ENCODE peak calls at places on chromosomes 13 and 19, in four cellular contexts. K is uterus, B is psoas muscle, G is gastrocnemius medialis. M is an unnamed sample. For H3K4me1, the result is how much of the 10 kb centered on the place peaks cover.

GRCh38 chr13:50617134-50617721 is 226.3 kb downstream of the DLEU7 start:
- DNase-seq in K (peak), B (no peak), G (no peak), M (no peak)

GRCh38 chr13:109577191-109577700 is 209.1 kb downstream of the IRS2 start:
- DNase-seq in K (no peak), B (no peak), G (no peak), M (no peak)

GRCh38 chr13:101258509-101258908 is 157.8 kb downstream of the NALCN start:
- DNase-seq in K (no peak), B (no peak), G (no peak), M (no peak)

GRCh38 chr13:93953856-93954255 is 525.6 kb downstream of the DCT start:
- DNase-seq in K (no peak), B (no peak), G (no peak), M (no peak)

GRCh38 chr19:6273701-6274601 is 5.8 kb downstream of the MLLT1 start:
- DNase-seq in K (peak), B (peak), G (peak), M (peak)

GRCh38 chr13:76836311-76836710 is 49.9 kb downstream of the KCTD12 start:
- DNase-seq in K (no peak), B (no peak), G (no peak), M (no peak)

GRCh38 chr19:46944918-46945628 is 74.6 kb upstream of the NPAS1 start:
- DNase-seq in K (peak), B (peak), G (peak), M (no peak)

GRCh38 chr13:103062079-103062478 is 4.1 kb downstream of the SLC10A2 start:
- DNase-seq in K (no peak), B (no peak), G (no peak), M (no peak)

GRCh38 chr13:74145249-74145970 is 11.2 kb upstream of the KLF12 start:
- DNase-seq in K (no peak), B (no peak), G (no peak), M (no peak)

GRCh38 chr19:15291089-15291488 is 41.2 kb downstream of the BRD4 start:
- DNase-seq in K (no peak), B (no peak), G (no peak), M (no peak)
- H3K4me1 ChIP-seq in K (under half), B (half or more), G (half or more), M (under half)

DNA sequence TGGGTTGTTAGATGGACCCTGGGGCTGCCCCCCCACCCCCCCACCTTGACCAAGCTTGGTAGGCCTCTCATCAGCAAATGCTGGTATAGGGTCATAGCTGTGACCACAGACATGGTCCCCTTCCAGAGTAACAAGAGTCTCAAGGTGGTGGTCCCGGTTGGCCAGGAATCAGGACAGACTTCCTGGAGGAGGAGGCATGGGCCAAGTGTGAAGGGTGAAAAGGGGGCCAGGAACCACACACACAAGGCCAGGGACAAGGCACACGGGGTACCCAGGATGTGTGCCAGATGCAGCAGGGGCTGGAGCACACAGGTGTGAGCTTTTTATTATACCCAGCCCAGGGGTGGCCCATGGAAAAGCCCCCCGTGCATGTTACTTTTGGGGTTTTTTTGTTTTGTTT is 1.0 kb upstream of the MRI1 start:
- DNase-seq in K (no peak), B (no peak), G (no peak), M (no peak)
- H3K4me3 ChIP-seq in K (no peak), B (no peak), G (no peak), M (no peak)

DNA sequence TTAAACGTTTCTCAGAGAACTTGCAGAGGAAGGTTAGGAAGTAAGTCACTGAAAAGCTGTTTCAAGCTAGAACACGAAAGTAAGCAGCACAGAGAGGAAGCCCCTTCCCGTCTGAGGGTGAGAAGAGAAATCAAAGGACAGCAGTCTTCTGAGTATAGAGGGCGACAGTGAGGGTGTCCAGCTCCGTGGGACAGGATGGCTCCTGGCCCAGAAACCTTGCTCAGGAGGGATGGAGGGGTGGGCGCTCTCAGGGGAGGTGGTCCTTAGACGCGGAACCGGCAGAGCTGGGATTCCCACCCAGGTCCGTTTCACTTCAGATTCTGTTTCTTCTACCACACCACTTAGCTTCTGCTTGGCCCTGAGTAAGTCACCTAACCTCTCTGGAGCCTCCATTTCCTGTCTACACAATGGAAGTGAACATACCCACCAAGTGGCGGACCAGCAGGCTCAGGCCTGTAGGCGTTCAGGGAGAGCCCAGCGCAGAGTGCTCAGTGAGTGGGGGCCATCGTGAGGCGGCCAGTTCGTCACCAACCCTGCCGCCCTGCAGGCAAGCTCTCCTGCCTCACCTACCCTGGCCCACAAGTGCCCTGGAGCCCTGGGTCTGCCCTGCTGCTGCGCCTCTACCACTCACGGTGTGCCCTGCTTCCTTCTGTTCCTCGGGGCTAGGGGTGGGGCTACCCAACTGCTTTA is 5.5 kb upstream of the RSPH6A start:
- DNase-seq in K (no peak), B (no peak), G (no peak), M (no peak)
- H3K27ac ChIP-seq in K (no peak), B (no peak), G (no peak), M (no peak)

DNA sequence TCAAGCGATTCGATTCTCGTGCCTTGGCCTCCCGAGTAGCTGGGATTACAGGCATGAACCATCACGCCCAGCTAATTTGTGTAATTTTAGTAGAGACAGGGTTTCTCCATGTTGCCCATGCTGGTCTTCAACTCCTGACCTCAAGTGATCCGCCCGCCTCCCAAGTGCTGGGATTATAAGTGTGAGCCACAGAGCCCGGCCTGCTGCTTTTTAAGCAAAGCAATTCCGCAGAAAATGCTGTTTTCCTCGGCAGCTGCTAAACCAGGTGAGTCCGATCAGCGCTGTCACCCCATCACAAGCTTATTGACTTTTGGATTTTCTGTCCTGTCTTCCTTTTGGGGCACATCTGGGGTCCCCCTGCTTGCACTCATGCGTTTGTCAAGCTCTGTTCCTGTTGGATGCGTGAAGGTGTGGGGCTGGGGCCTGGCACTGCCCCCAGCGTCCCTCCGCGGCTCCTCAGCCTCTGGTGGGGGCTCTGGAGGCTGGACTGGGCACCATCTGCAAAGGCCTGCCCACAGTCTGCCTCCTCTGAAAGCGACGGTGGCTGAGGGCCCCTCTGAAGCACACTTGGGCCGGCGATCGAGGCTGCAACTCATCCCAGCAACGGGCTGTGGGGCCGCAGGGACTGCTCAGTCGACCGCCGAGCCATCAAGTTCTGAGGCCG is 25.7 kb downstream of the CEBPG start:
- DNase-seq in K (no peak), B (no peak), G (no peak), M (peak)
- H3K4me1 ChIP-seq in K (under half), B (under half), G (under half), M (under half)

GRCh38 chr19:55652311-55653078 is 2.3 kb upstream of the U2AF2 start:
- DNase-seq in K (no peak), B (peak), G (no peak), M (peak)
- H3K4me3 ChIP-seq in K (no peak), B (peak), G (no peak), M (no peak)

GRCh38 chr13:59519776-59520175 is 644.0 kb downstream of the DIAPH3 start:
- DNase-seq in K (no peak), B (no peak), G (no peak), M (no peak)

GRCh38 chr13:59527500-59527899 is 636.2 kb downstream of the DIAPH3 start:
- DNase-seq in K (no peak), B (no peak), G (no peak), M (no peak)

GRCh38 chr13:59522652-59523051 is 641.1 kb downstream of the DIAPH3 start:
- DNase-seq in K (no peak), B (no peak), G (no peak), M (no peak)

DNA sequence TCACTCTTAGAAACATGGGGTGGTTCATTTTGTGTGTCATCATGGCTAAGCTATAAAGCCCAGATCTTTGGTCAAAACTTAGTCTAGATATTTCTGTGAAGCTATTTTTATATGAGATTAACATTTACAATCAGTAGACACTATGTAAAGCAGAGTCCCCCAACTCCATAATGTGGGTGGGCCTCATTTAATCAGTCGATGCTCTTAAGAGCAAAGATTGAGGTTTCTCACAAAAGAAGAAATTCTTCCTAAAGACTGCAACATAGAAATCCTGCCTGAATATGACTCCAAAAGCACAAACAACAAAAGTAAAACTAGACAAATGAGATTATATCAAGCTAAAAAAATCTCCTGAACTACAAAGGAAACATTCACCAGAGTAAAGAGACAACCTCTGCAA is 642.2 kb downstream of the DIAPH3 start:
- DNase-seq in K (no peak), B (no peak), G (no peak), M (no peak)
- H3K27ac ChIP-seq in K (no peak), B (no peak), G (no peak), M (no peak)

GRCh38 chr19:41811036-41811435 is 14.6 kb downstream of the CEACAM3 start:
- DNase-seq in K (no peak), B (no peak), G (no peak), M (no peak)
- H3K4me1 ChIP-seq in K (under half), B (under half), G (under half), M (under half)

DNA sequence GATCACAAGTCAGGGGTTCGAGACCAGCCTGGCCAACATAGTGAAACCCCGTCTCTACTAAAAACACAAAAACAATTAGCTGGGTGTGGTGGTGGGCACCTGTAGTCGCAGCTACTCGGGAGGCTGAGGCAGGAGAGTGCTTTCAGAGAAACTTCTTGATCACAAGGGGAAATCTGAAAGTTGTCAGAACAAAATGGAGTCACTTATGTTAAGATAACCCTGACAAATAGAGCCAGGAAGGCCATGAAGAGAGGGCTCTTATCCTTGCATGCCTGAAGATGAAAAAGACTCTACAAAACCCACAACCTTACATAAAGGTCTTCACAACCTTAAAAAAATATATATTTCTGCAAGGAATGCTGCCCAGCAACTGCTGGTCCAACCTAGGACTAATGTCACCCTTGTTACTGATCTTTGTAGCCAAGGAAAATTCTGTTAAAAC is 1.2 kb downstream of the CARD8 start:
- DNase-seq in K (no peak), B (no peak), G (no peak), M (no peak)
- H3K4me3 ChIP-seq in K (peak), B (peak), G (peak), M (no peak)

GRCh38 chr13:105502193-105502592 is 1033.3 kb downstream of the EFNB2 start:
- DNase-seq in K (no peak), B (no peak), G (no peak), M (no peak)
- H3K27ac ChIP-seq in K (no peak), B (no peak), G (no peak), M (no peak)

GRCh38 chr19:10766681-10767201 is 48.9 kb downstream of the DNM2 start:
- DNase-seq in K (no peak), B (no peak), G (no peak), M (no peak)
- H3K4me1 ChIP-seq in K (under half), B (half or more), G (half or more), M (under half)

M was measured in RWPE2.